ENCODE peak calls at places on chromosomes 11 and 22, in five cellular contexts. H is putamen; Q is activated T-cell treated with anti-CD3 and anti-CD28 coated beads, Interleukin-2, amount 50 U/mL, for 72 hours; S is Right ventricle myocardium inferior; O is iPS DF 6.9. J is an unnamed sample.

GRCh38 chr11:35146074-35146521 is 7.1 kb downstream of the CD44 start:
- DNase-seq in O (no peak), Q (peak), H (no peak), S (no peak), J (no peak)

GRCh38 chr11:829116-829945 is 1.6 kb downstream of the CRACR2B start:
- DNase-seq in Q (no peak), H (no peak), S (peak), O (no peak), J (no peak)

GRCh38 chr22:17792289-17792688 is 18.0 kb upstream of the BID start:
- DNase-seq in H (no peak), Q (no peak), S (no peak), O (no peak), J (no peak)

GRCh38 chr11:133821776-133822175 is 23.5 kb downstream of the SPATA19 start:
- DNase-seq in H (peak), S (no peak), Q (peak), O (peak), J (peak)

GRCh38 chr11:63782749-63783148 is 14.2 kb upstream of the ZFTA start:
- DNase-seq in O (no peak), Q (no peak), H (no peak), S (no peak), J (no peak)

GRCh38 chr11:88464528-88464927 is 127.0 kb upstream of the CTSC start:
- DNase-seq in S (no peak), O (no peak), Q (no peak), H (no peak), J (no peak)

GRCh38 chr11:95016133-95016532 is 8.9 kb upstream of the KDM4E start:
- DNase-seq in Q (no peak), S (no peak), O (no peak), H (no peak), J (no peak)

GRCh38 chr22:44129614-44129976 is 51.1 kb upstream of the PARVG start:
- DNase-seq in O (no peak), H (peak), Q (no peak), S (no peak), J (no peak)

GRCh38 chr11:65778431-65778900 is 2.3 kb downstream of the AP5B1 start:
- DNase-seq in O (no peak), H (no peak), S (no peak), Q (no peak), J (no peak)

GRCh38 chr11:117230286-117230961 is 1.4 kb downstream of the PCSK7 start:
- DNase-seq in O (no peak), S (no peak), H (no peak), Q (peak), J (no peak)

GRCh38 chr11:2940166-2940929 is 11.1 kb upstream of the PHLDA2 start:
- DNase-seq in O (no peak), H (no peak), Q (peak), S (peak), J (no peak)

GRCh38 chr11:125114518-125114917 is 3.1 kb upstream of the TMEM218 start:
- DNase-seq in S (no peak), O (no peak), H (no peak), Q (no peak), J (no peak)

GRCh38 chr22:47996446-47996857 is 1234.0 kb downstream of the TBC1D22A start:
- DNase-seq in S (no peak), Q (no peak), H (no peak), O (no peak), J (no peak)

GRCh38 chr11:71420455-71421241 is 27.5 kb downstream of the DHCR7 start:
- DNase-seq in S (no peak), O (peak), Q (no peak), H (peak), J (peak)

J was measured in globus pallidus.